ENCODE peak calls at places on chromosomes 7 and 10, in six cellular contexts. One of them, this sample, is unnamed.

GRCh38 chr7:38756521-38756920 is 125.3 kb upstream of the AMPH start:
- DNase-seq in GM06990: no peak
- DNase-seq in heart right ventricle: no peak
- DNase-seq in GM13977: no peak
- DNase-seq in tibial artery: no peak
- DNase-seq in AG10803: peak
- DNase-seq in this sample: no peak

GRCh38 chr7:22413211-22413610 is 56.3 kb upstream of the RAPGEF5 start:
- DNase-seq in GM06990: no peak
- DNase-seq in GM13977: no peak
- DNase-seq in AG10803: no peak
- DNase-seq in tibial artery: no peak
- DNase-seq in heart right ventricle: no peak
- DNase-seq in this sample: no peak

GRCh38 chr7:106069471-106070200 is 42.5 kb downstream of the SYPL1 start:
- DNase-seq in tibial artery: no peak
- DNase-seq in GM13977: no peak
- DNase-seq in AG10803: no peak
- DNase-seq in GM06990: peak
- DNase-seq in heart right ventricle: no peak
- DNase-seq in this sample: no peak

GRCh38 chr10:124125305-124126116 is 32.1 kb upstream of the CHST15 start:
- DNase-seq in heart right ventricle: no peak
- DNase-seq in GM13977: no peak
- DNase-seq in AG10803: peak
- DNase-seq in GM06990: no peak
- DNase-seq in tibial artery: no peak
- DNase-seq in this sample: peak

GRCh38 chr10:70874061-70874460 is 14.3 kb downstream of the PCBD1 start:
- DNase-seq in heart right ventricle: no peak
- DNase-seq in GM13977: no peak
- DNase-seq in AG10803: no peak
- DNase-seq in tibial artery: no peak
- DNase-seq in GM06990: no peak
- DNase-seq in this sample: no peak

GRCh38 chr7:155190608-155191536 is 106.8 kb upstream of the INSIG1 start:
- DNase-seq in tibial artery: no peak
- DNase-seq in AG10803: no peak
- DNase-seq in heart right ventricle: peak
- DNase-seq in GM13977: peak
- DNase-seq in GM06990: peak
- DNase-seq in this sample: peak

GRCh38 chr7:49770838-49771237 is 2.6 kb upstream of the VWC2 start:
- DNase-seq in AG10803: no peak
- DNase-seq in GM13977: no peak
- DNase-seq in GM06990: no peak
- DNase-seq in tibial artery: no peak
- DNase-seq in heart right ventricle: no peak
- DNase-seq in this sample: no peak

GRCh38 chr10:89064764-89065163 is 74.2 kb downstream of the FAS start:
- DNase-seq in AG10803: peak
- DNase-seq in GM06990: no peak
- DNase-seq in tibial artery: no peak
- DNase-seq in heart right ventricle: no peak
- DNase-seq in GM13977: no peak
- DNase-seq in this sample: no peak

GRCh38 chr7:134174797-134175261 is 47.7 kb downstream of the LRGUK start:
- DNase-seq in heart right ventricle: no peak
- DNase-seq in AG10803: peak
- DNase-seq in GM13977: peak
- DNase-seq in GM06990: peak
- DNase-seq in tibial artery: no peak
- DNase-seq in this sample: peak

GRCh38 chr7:21844742-21845141 is 101.0 kb downstream of the CDCA7L start:
- DNase-seq in heart right ventricle: no peak
- DNase-seq in AG10803: no peak
- DNase-seq in tibial artery: no peak
- DNase-seq in GM06990: no peak
- DNase-seq in GM13977: no peak
- DNase-seq in this sample: no peak

GRCh38 chr10:124532106-124532641 is 70.6 kb downstream of the LHPP start:
- DNase-seq in GM13977: peak
- DNase-seq in GM06990: no peak
- DNase-seq in heart right ventricle: no peak
- DNase-seq in AG10803: no peak
- DNase-seq in tibial artery: no peak
- DNase-seq in this sample: no peak

GRCh38 chr7:14759785-14760184 is 142.8 kb downstream of the DGKB start:
- DNase-seq in AG10803: no peak
- DNase-seq in tibial artery: no peak
- DNase-seq in GM13977: no peak
- DNase-seq in GM06990: no peak
- DNase-seq in heart right ventricle: no peak
- DNase-seq in this sample: no peak

GRCh38 chr7:129489491-129489890 is 12.8 kb upstream of the SMKR1 start:
- DNase-seq in GM13977: no peak
- DNase-seq in GM06990: no peak
- DNase-seq in tibial artery: no peak
- DNase-seq in AG10803: peak
- DNase-seq in heart right ventricle: no peak
- DNase-seq in this sample: no peak

GRCh38 chr7:155066417-155066950 is 3.6 kb upstream of the HTR5A start:
- DNase-seq in heart right ventricle: no peak
- DNase-seq in tibial artery: no peak
- DNase-seq in GM13977: no peak
- DNase-seq in AG10803: peak
- DNase-seq in GM06990: no peak
- DNase-seq in this sample: no peak

GRCh38 chr7:84123903-84124573 is 70.6 kb downstream of the SEMA3A start:
- DNase-seq in GM06990: no peak
- DNase-seq in GM13977: no peak
- DNase-seq in tibial artery: no peak
- DNase-seq in heart right ventricle: no peak
- DNase-seq in AG10803: peak
- DNase-seq in this sample: no peak

GRCh38 chr10:117139581-117140524 is 1.8 kb upstream of the VAX1 start:
- DNase-seq in AG10803: no peak
- DNase-seq in heart right ventricle: no peak
- DNase-seq in GM06990: no peak
- DNase-seq in GM13977: no peak
- DNase-seq in tibial artery: peak
- DNase-seq in this sample: no peak

GRCh38 chr10:122290334-122290733 is 19.2 kb downstream of the BTBD16 start:
- DNase-seq in GM06990: no peak
- DNase-seq in AG10803: no peak
- DNase-seq in tibial artery: no peak
- DNase-seq in GM13977: no peak
- DNase-seq in heart right ventricle: no peak
- DNase-seq in this sample: no peak

GRCh38 chr10:126016884-126017283 is 120.5 kb downstream of the FANK1 start:
- DNase-seq in AG10803: no peak
- DNase-seq in GM13977: no peak
- DNase-seq in GM06990: no peak
- DNase-seq in tibial artery: no peak
- DNase-seq in heart right ventricle: no peak
- DNase-seq in this sample: no peak

GRCh38 chr10:94630017-94630688 is 53.4 kb upstream of the CYP2C18 start:
- DNase-seq in GM06990: peak
- DNase-seq in GM13977: peak
- DNase-seq in AG10803: peak
- DNase-seq in tibial artery: no peak
- DNase-seq in heart right ventricle: no peak
- DNase-seq in this sample: no peak

GRCh38 chr7:16702433-16702832 is 51.1 kb upstream of the TSPAN13 start:
- DNase-seq in GM06990: no peak
- DNase-seq in tibial artery: no peak
- DNase-seq in GM13977: no peak
- DNase-seq in AG10803: no peak
- DNase-seq in heart right ventricle: no peak
- DNase-seq in this sample: no peak

GRCh38 chr10:83994351-83994750 is 145.0 kb upstream of the GHITM start:
- DNase-seq in GM13977: no peak
- DNase-seq in heart right ventricle: no peak
- DNase-seq in AG10803: no peak
- DNase-seq in GM06990: no peak
- DNase-seq in tibial artery: no peak
- DNase-seq in this sample: no peak

GRCh38 chr7:143460585-143460984 is 17.1 kb upstream of the TAS2R41 start:
- DNase-seq in AG10803: peak
- DNase-seq in GM06990: no peak
- DNase-seq in heart right ventricle: no peak
- DNase-seq in tibial artery: no peak
- DNase-seq in GM13977: no peak
- DNase-seq in this sample: peak

GRCh38 chr7:37287093-37287492 is 161.6 kb downstream of the ELMO1 start:
- DNase-seq in GM13977: no peak
- DNase-seq in tibial artery: no peak
- DNase-seq in GM06990: no peak
- DNase-seq in heart right ventricle: no peak
- DNase-seq in AG10803: no peak
- DNase-seq in this sample: no peak

GRCh38 chr7:15703732-15704131 is 17.2 kb upstream of the MEOX2 start:
- DNase-seq in AG10803: no peak
- DNase-seq in heart right ventricle: no peak
- DNase-seq in tibial artery: no peak
- DNase-seq in GM06990: no peak
- DNase-seq in GM13977: no peak
- DNase-seq in this sample: no peak

GRCh38 chr7:43071604-43072003 is 40.8 kb upstream of the HECW1 start:
- DNase-seq in GM06990: no peak
- DNase-seq in tibial artery: no peak
- DNase-seq in GM13977: no peak
- DNase-seq in AG10803: peak
- DNase-seq in heart right ventricle: no peak
- DNase-seq in this sample: peak
- TF ChIP-seq CTCF in GM06990: peak
- TF ChIP-seq CTCF in tibial artery: no peak
- TF ChIP-seq CTCF in GM13977: peak
- TF ChIP-seq CTCF in AG10803: peak
- TF ChIP-seq CTCF in heart right ventricle: peak
- TF ChIP-seq CTCF in this sample: peak

GRCh38 chr7:26399747-26400146 is 108.1 kb downstream of the SNX10 start:
- DNase-seq in tibial artery: no peak
- DNase-seq in GM06990: no peak
- DNase-seq in heart right ventricle: no peak
- DNase-seq in AG10803: no peak
- DNase-seq in GM13977: no peak
- DNase-seq in this sample: no peak

GRCh38 chr7:26397786-26398435 is 106.2 kb downstream of the SNX10 start:
- DNase-seq in tibial artery: no peak
- DNase-seq in AG10803: peak
- DNase-seq in GM13977: peak
- DNase-seq in GM06990: no peak
- DNase-seq in heart right ventricle: peak
- DNase-seq in this sample: no peak

GRCh38 chr7:26398436-26399308 is 107.0 kb downstream of the SNX10 start:
- DNase-seq in tibial artery: peak
- DNase-seq in GM13977: peak
- DNase-seq in AG10803: peak
- DNase-seq in GM06990: peak
- DNase-seq in heart right ventricle: peak
- DNase-seq in this sample: peak

GRCh38 chr7:26397326-26397725 is 105.7 kb downstream of the SNX10 start:
- DNase-seq in heart right ventricle: no peak
- DNase-seq in tibial artery: no peak
- DNase-seq in GM13977: no peak
- DNase-seq in GM06990: no peak
- DNase-seq in AG10803: no peak
- DNase-seq in this sample: no peak

DNA sequence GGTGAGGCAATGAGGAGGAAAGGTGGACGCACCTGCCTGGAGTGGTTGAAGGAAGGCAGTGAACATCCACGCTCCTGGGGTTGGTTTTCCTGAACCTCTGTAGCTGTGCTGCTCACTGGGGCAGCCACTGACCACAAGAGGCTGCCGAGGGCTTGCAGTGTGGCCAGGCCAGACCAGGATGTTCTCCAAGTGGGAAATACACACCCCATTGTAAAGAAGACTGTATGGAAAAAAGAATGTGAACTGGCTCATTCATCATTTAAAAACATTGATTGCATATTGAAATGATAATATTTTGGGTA is 107.6 kb downstream of the SNX10 start:
- DNase-seq in AG10803: no peak
- DNase-seq in heart right ventricle: no peak
- DNase-seq in tibial artery: no peak
- DNase-seq in GM06990: no peak
- DNase-seq in GM13977: no peak
- DNase-seq in this sample: no peak
- TF ChIP-seq CTCF in AG10803: peak
- TF ChIP-seq CTCF in heart right ventricle: peak
- TF ChIP-seq CTCF in tibial artery: no peak
- TF ChIP-seq CTCF in GM06990: no peak
- TF ChIP-seq CTCF in GM13977: no peak
- TF ChIP-seq CTCF in this sample: no peak

GRCh38 chr7:110090113-110090820 is 1000.7 kb upstream of the LRRN3 start:
- DNase-seq in AG10803: no peak
- DNase-seq in GM06990: no peak
- DNase-seq in heart right ventricle: no peak
- DNase-seq in GM13977: peak
- DNase-seq in tibial artery: no peak
- DNase-seq in this sample: no peak
- TF ChIP-seq CTCF in AG10803: peak
- TF ChIP-seq CTCF in GM06990: peak
- TF ChIP-seq CTCF in heart right ventricle: peak
- TF ChIP-seq CTCF in GM13977: peak
- TF ChIP-seq CTCF in tibial artery: no peak
- TF ChIP-seq CTCF in this sample: peak

GRCh38 chr10:58448121-58448935 is 63.1 kb downstream of the TFAM start:
- DNase-seq in AG10803: no peak
- DNase-seq in heart right ventricle: no peak
- DNase-seq in tibial artery: no peak
- DNase-seq in GM06990: no peak
- DNase-seq in GM13977: no peak
- DNase-seq in this sample: no peak
- TF ChIP-seq CTCF in AG10803: no peak
- TF ChIP-seq CTCF in heart right ventricle: no peak
- TF ChIP-seq CTCF in tibial artery: no peak
- TF ChIP-seq CTCF in GM06990: no peak
- TF ChIP-seq CTCF in GM13977: no peak
- TF ChIP-seq CTCF in this sample: no peak

DNA sequence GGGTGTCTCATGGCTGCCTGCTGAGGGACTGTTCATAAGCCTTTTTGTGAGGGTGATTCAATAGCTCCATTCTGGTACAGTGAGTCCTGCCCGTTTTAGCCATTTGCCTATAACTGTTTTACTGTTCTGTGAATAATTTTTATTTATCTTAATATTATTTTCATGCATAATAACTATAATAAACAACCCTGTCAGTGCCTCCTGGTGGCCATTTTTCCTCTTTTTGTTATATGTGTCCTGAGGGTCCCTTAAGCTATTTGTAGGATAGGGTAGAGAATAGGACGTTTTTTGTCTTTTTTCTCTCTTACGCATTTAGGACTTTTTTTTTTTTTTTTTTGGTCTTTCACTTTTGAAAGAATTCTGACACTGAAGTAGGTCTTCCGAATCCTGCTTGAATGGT is 2.9 kb downstream of the C1QL3 start:
- DNase-seq in tibial artery: no peak
- DNase-seq in GM13977: no peak
- DNase-seq in AG10803: no peak
- DNase-seq in GM06990: no peak
- DNase-seq in heart right ventricle: no peak
- DNase-seq in this sample: no peak
- TF ChIP-seq CTCF in tibial artery: no peak
- TF ChIP-seq CTCF in GM13977: peak
- TF ChIP-seq CTCF in AG10803: no peak
- TF ChIP-seq CTCF in GM06990: peak
- TF ChIP-seq CTCF in heart right ventricle: no peak
- TF ChIP-seq CTCF in this sample: no peak

GRCh38 chr7:157574120-157574519 is 237.3 kb downstream of the DNAJB6 start:
- DNase-seq in GM13977: no peak
- DNase-seq in AG10803: no peak
- DNase-seq in GM06990: no peak
- DNase-seq in tibial artery: no peak
- DNase-seq in heart right ventricle: no peak
- DNase-seq in this sample: peak
- TF ChIP-seq CTCF in GM13977: no peak
- TF ChIP-seq CTCF in AG10803: no peak
- TF ChIP-seq CTCF in GM06990: no peak
- TF ChIP-seq CTCF in tibial artery: no peak
- TF ChIP-seq CTCF in heart right ventricle: no peak
- TF ChIP-seq CTCF in this sample: no peak

This sample was measured in activated CD8-positive, alpha-beta T cell treated with anti-CD3 and anti-CD28 coated beads for 36 hours.